ENCODE peak calls at places on chromosomes 11 and 22, in seven cellular contexts. J is ovary, D is uterus, L is H9, Y is PC-3, K is foreskin keratinocyte, F is cardiac muscle cell. V is an unnamed sample.

GRCh38 chr11:38046571-38047135 is 1448.6 kb upstream of the RAG2 start:
- DNase-seq in J (no peak), D (no peak), L (peak; percentile 29), Y (no peak), K (no peak), F (no peak), V (no peak)

GRCh38 chr11:126088999-126089398 is 26.3 kb upstream of the CDON start:
- DNase-seq in J (no peak), D (no peak), L (no peak), Y (no peak), K (no peak), F (no peak), V (no peak)

GRCh38 chr11:60222141-60222540 is 20.8 kb downstream of the MS4A4E start:
- DNase-seq in J (no peak), D (no peak), L (no peak), Y (no peak), K (no peak), F (no peak), V (no peak)

GRCh38 chr11:1084561-1085439 is 10.1 kb downstream of the MUC2 start:
- DNase-seq in J (no peak), D (no peak), L (no peak), Y (no peak), K (no peak), F (no peak), V (no peak)

GRCh38 chr11:125901872-125902271 is 1.1 kb downstream of the PUS3 start:
- DNase-seq in J (no peak), D (no peak), L (no peak), Y (no peak), K (no peak), F (no peak), V (no peak)

GRCh38 chr11:130166457-130166784 is 6.8 kb downstream of the ST14 start:
- DNase-seq in J (no peak), D (no peak), L (no peak), Y (peak; percentile 99), K (peak; percentile 96), F (no peak), V (no peak)

GRCh38 chr11:116334596-116334995 is 438.2 kb downstream of the BUD13 start:
- DNase-seq in J (no peak), D (no peak), L (peak; percentile 4), Y (no peak), K (no peak), F (no peak), V (no peak)

GRCh38 chr11:114211444-114212122 is 84.6 kb upstream of the NNMT start:
- DNase-seq in J (no peak), D (no peak), L (no peak), Y (no peak), K (no peak), F (peak; percentile 70), V (no peak)

GRCh38 chr11:63783925-63784592 is 15.5 kb upstream of the ZFTA start:
- DNase-seq in J (no peak), D (no peak), L (peak; percentile 41), Y (no peak), K (no peak), F (peak; percentile 32), V (no peak)

GRCh38 chr11:117816846-117817212 is 7.7 kb downstream of the FXYD2 start:
- DNase-seq in J (no peak), D (no peak), L (no peak), Y (no peak), K (no peak), F (no peak), V (no peak)

GRCh38 chr11:46639197-46639839 is 22.0 kb downstream of the ATG13 start:
- DNase-seq in J (no peak), D (no peak), L (no peak), Y (no peak), K (no peak), F (no peak), V (no peak)

GRCh38 chr22:46084376-46084775 is 66.0 kb upstream of the PPARA start:
- DNase-seq in J (no peak), D (no peak), L (no peak), Y (no peak), K (no peak), F (no peak), V (no peak)

GRCh38 chr11:119316017-119316728 is 757 bp downstream of the MCAM start:
- DNase-seq in J (peak; percentile 53), D (peak; percentile 57), L (no peak), Y (peak; percentile 67), K (peak; percentile 48), F (peak; percentile 36), V (peak; percentile 69)

GRCh38 chr11:119317592-119318239 is 786 bp upstream of the MCAM start:
- DNase-seq in J (no peak), D (no peak), L (no peak), Y (no peak), K (no peak), F (no peak), V (no peak)

GRCh38 chr11:119316729-119317591 is at the start of gene MCAM:
- DNase-seq in J (no peak), D (peak; percentile 57), L (peak; percentile 69), Y (peak; percentile 53), K (peak; percentile 54), F (peak; percentile 82), V (no peak)

GRCh38 chr11:119314748-119315138 is 2.2 kb downstream of the MCAM start:
- DNase-seq in J (no peak), D (no peak), L (no peak), Y (no peak), K (no peak), F (no peak), V (no peak)

GRCh38 chr11:119315139-119316016 is 1.6 kb downstream of the MCAM start:
- DNase-seq in J (no peak), D (peak; percentile 40), L (peak; percentile 82), Y (peak; percentile 84), K (peak; percentile 46), F (peak; percentile 25), V (peak; percentile 77)
- H3K27ac ChIP-seq in J (peak overlapping the region; percentile 32), D (peak overlapping the region; percentile 94), L (no peak overlapping the region), Y (peak overlapping the region; percentile 53), K (no peak overlapping the region), F (no peak overlapping the region), V (peak overlapping the region; percentile 82)

GRCh38 chr11:67544591-67545242 is 21.5 kb upstream of the CABP2 start:
- DNase-seq in J (no peak), D (no peak), L (no peak), Y (no peak), K (peak; percentile 19), F (no peak), V (no peak)
- H3K27ac ChIP-seq in J (no peak overlapping the region), D (no peak overlapping the region), L (no peak overlapping the region), Y (no peak overlapping the region), K (no peak overlapping the region), F (peak overlapping the region; percentile 32), V (no peak overlapping the region)

GRCh38 chr11:65373839-65374580 is 8.4 kb downstream of the SLC25A45 start:
- DNase-seq in J (no peak), D (no peak), L (no peak), Y (no peak), K (no peak), F (no peak), V (no peak)
- H3K27ac ChIP-seq in J (no peak overlapping the region), D (no peak overlapping the region), L (no peak overlapping the region), Y (no peak overlapping the region), K (no peak overlapping the region), F (no peak overlapping the region), V (no peak overlapping the region)

GRCh38 chr11:113204280-113204679 is 110.1 kb upstream of the TTC12 start:
- DNase-seq in J (no peak), D (no peak), L (no peak), Y (peak; percentile 54), K (no peak), F (no peak), V (peak; percentile 6)

GRCh38 chr11:113198907-113199660 is 115.3 kb upstream of the TTC12 start:
- DNase-seq in J (no peak), D (no peak), L (no peak), Y (peak; percentile 55), K (no peak), F (no peak), V (no peak)

GRCh38 chr11:113202431-113202830 is 112.0 kb upstream of the TTC12 start:
- DNase-seq in J (no peak), D (no peak), L (no peak), Y (peak; percentile 85), K (peak; percentile 77), F (no peak), V (no peak)

GRCh38 chr11:113203332-113203731 is 111.1 kb upstream of the TTC12 start:
- DNase-seq in J (no peak), D (no peak), L (no peak), Y (no peak), K (no peak), F (no peak), V (no peak)

DNA sequence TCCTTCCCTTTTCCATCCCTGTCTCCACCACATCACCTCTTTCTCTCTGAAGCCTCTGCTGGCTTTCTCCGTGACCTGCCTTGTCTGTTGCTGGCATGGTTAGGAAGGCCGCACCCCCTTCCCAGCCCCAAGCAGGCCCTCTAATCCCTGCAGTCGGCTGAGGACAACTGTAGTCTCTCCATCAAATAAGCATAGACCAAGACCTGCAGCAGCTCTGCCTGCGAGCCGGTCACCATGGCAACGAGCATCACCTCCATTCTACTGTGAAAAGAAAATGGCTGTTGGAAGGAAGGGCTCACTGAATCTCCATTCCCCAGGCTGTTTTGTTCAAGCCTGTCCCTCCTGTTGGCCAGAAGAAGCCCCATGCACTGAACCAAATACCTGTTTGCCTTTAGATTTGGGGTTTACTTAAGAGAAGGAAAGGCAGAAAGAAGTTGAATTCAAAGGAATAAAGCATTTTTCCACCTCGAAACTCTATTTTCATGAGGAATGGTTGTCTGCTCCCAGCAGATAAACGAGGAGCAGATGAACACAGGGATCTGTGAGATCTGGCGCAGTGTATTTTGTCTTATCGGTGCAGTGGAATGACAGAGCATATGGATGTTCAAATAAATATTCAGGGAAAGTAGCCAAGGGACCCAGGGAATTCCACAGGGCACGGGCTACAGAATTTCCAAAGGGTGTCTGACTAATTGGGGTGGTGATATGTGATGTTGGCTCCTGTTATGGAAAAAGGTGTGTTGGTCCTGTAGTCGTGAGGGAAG is 113.1 kb upstream of the TTC12 start:
- DNase-seq in J (no peak), D (no peak), L (peak; percentile 36), Y (no peak), K (no peak), F (no peak), V (no peak)
- H3K27ac ChIP-seq in J (no peak overlapping the region), D (no peak overlapping the region), L (no peak overlapping the region), Y (no peak overlapping the region), K (no peak overlapping the region), F (no peak overlapping the region), V (peak overlapping the region; percentile 18)

GRCh38 chr11:89181111-89181510 is 3.4 kb downstream of the TYR start:
- DNase-seq in J (no peak), D (no peak), L (no peak), Y (no peak), K (no peak), F (no peak), V (no peak)

GRCh38 chr11:89182773-89183172 is 5.1 kb downstream of the TYR start:
- DNase-seq in J (no peak), D (no peak), L (no peak), Y (no peak), K (no peak), F (no peak), V (no peak)

GRCh38 chr11:89175796-89176195 is 1.9 kb upstream of the TYR start:
- DNase-seq in J (no peak), D (no peak), L (no peak), Y (no peak), K (no peak), F (no peak), V (peak; percentile 1)

GRCh38 chr11:89176938-89177337 is 737 bp upstream of the TYR start:
- DNase-seq in J (no peak), D (no peak), L (no peak), Y (no peak), K (no peak), F (no peak), V (no peak)

GRCh38 chr11:89177691-89178231 is at the start of gene TYR:
- DNase-seq in J (no peak), D (no peak), L (no peak), Y (no peak), K (no peak), F (no peak), V (no peak)
- H3K27ac ChIP-seq in J (no peak within 1 kb of the TSS), D (no peak within 1 kb of the TSS), L (no peak within 1 kb of the TSS), Y (no peak within 1 kb of the TSS), K (no peak within 1 kb of the TSS), F (no peak within 1 kb of the TSS), V (no peak within 1 kb of the TSS)

V was measured in caudate nucleus.